ENCODE peak calls at places on chromosomes 2 and 18, in five cellular contexts. Q, D, S, R and E are unnamed samples.
A peak's percentile ranks its signal among the peaks of the same experiment; 100 is the strongest.

GRCh38 chr18:3332376-3332775 is 70.4 kb downstream of the MYL12B start:
- DNase-seq in Q (no peak), R (no peak), D (no peak), S (no peak), E (no peak)

GRCh38 chr18:33733376-33733775 is 155.4 kb downstream of the ASXL3 start:
- DNase-seq in R (no peak), S (no peak), D (no peak), Q (no peak), E (no peak)

GRCh38 chr2:200809506-200810251 is 2.0 kb upstream of the BZW1 start:
- DNase-seq in S (no peak), Q (no peak), R (no peak), D (no peak), E (no peak)

GRCh38 chr18:48151421-48152095 is 221.1 kb upstream of the SMAD2 start:
- DNase-seq in Q (no peak), D (no peak), R (no peak), S (no peak), E (no peak)

GRCh38 chr2:129267559-129267958 is 711.9 kb upstream of the RAB6C start:
- DNase-seq in Q (no peak), D (no peak), S (no peak), R (no peak), E (no peak)

GRCh38 chr2:30511122-30512083 is 64.4 kb downstream of the LCLAT1 start:
- DNase-seq in Q (no peak), R (peak; percentile 24), S (no peak), D (peak; percentile 57), E (no peak)

GRCh38 chr2:151506170-151506569 is 96.5 kb downstream of the RIF1 start:
- DNase-seq in D (no peak), R (no peak), S (no peak), Q (no peak), E (no peak)

GRCh38 chr2:127326289-127326945 is 32.5 kb upstream of the ERCC3 start:
- DNase-seq in D (no peak), S (no peak), Q (no peak), R (no peak), E (no peak)

GRCh38 chr2:46669996-46670793 is 190.8 kb downstream of the TMEM247 start:
- DNase-seq in D (no peak), S (no peak), Q (no peak), R (no peak), E (peak; percentile 43)

GRCh38 chr2:138209009-138209408 is 244.7 kb downstream of the HNMT start:
- DNase-seq in S (no peak), Q (no peak), D (no peak), R (no peak), E (no peak)

GRCh38 chr2:215010390-215010789 is 128.0 kb downstream of the ABCA12 start:
- DNase-seq in D (no peak), R (peak; percentile 24), S (no peak), Q (no peak), E (no peak)

GRCh38 chr2:37664190-37664751 is 7.2 kb downstream of the CDC42EP3 start:
- DNase-seq in D (no peak), S (no peak), Q (no peak), R (no peak), E (no peak)

GRCh38 chr18:37403788-37404187 is 161.8 kb downstream of the CELF4 start:
- DNase-seq in D (no peak), S (no peak), Q (no peak), R (no peak), E (no peak)

GRCh38 chr2:144280009-144280408 is 239.9 kb downstream of the ZEB2 start:
- DNase-seq in D (no peak), S (no peak), R (no peak), Q (no peak), E (no peak)

GRCh38 chr2:137700681-137701080 is 263.6 kb upstream of the HNMT start:
- DNase-seq in D (no peak), R (no peak), S (no peak), Q (peak; percentile 1), E (no peak)

GRCh38 chr2:98730053-98730850 is 680 bp downstream of the MGAT4A start:
- DNase-seq in S (no peak), Q (no peak), R (peak; percentile 73), D (peak; percentile 61), E (no peak)

GRCh38 chr2:172088245-172089004 is 3.1 kb downstream of the DLX1 start:
- DNase-seq in D (no peak), R (peak; percentile 48), Q (no peak), S (peak; percentile 34), E (no peak)

GRCh38 chr2:238663586-238663985 is 184.3 kb upstream of the TWIST2 start:
- DNase-seq in Q (no peak), D (no peak), R (no peak), S (no peak), E (no peak)

GRCh38 chr18:8617907-8618306 is 8.7 kb downstream of the RAB12 start:
- DNase-seq in R (no peak), Q (no peak), S (no peak), D (no peak), E (no peak)

GRCh38 chr2:216619411-216620393 is 13.5 kb upstream of the IGFBP2 start:
- DNase-seq in R (peak; percentile 74), D (no peak), Q (no peak), S (no peak), E (no peak)

GRCh38 chr18:5061785-5062184 is 135.3 kb downstream of the AKAIN1 start:
- DNase-seq in S (no peak), R (no peak), Q (no peak), D (no peak), E (no peak)

GRCh38 chr18:56112013-56112749 is 524.2 kb upstream of the TCF4 start:
- DNase-seq in S (no peak), Q (no peak), D (no peak), R (no peak), E (no peak)

GRCh38 chr2:105381119-105381668 is 17.7 kb downstream of the FHL2 start:
- DNase-seq in S (no peak), Q (no peak), D (no peak), R (no peak), E (no peak)

GRCh38 chr18:28175930-28176673 is 828 bp downstream of the CDH2 start:
- DNase-seq in R (peak; percentile 64), S (peak; percentile 27), Q (no peak), D (no peak), E (no peak)

GRCh38 chr18:72986103-72986502 is 118.3 kb upstream of the NETO1 start:
- DNase-seq in S (no peak), R (no peak), Q (no peak), D (no peak), E (no peak)

GRCh38 chr2:233807215-233807865 is 29.2 kb downstream of the MROH2A start:
- DNase-seq in R (no peak), Q (no peak), S (no peak), D (peak; percentile 13), E (no peak)

DNA sequence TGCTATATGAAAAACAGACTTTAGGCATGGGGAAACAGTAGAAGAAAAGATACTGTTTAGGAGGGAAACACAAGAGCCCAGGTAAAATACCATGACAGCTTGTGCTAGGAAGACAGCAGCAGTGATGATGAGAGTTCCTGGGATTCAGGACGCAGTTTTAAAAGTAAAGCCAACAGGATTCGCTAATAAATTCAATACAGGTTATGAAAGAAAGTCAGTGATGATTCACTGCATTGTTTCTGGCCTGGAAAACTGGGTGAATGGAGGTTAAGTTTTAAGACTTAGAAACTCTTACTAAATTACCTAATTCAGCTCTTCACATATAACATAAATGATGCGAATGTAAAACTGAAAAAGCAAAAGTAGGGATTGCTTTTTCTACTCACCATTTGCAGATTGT is 27.9 kb upstream of the RNU4ATAC start:
- DNase-seq in D (no peak), S (no peak), R (no peak), Q (no peak), E (no peak)
- TF ChIP-seq CTCF in D (no peak), S (no peak), R (no peak), Q (no peak), E (no peak)

GRCh38 chr2:202104286-202104870 is 31.3 kb downstream of the KIAA2012 start:
- DNase-seq in Q (peak; percentile 54), S (peak; percentile 52), R (peak; percentile 31), D (no peak), E (no peak)
- TF ChIP-seq CTCF in Q (peak; percentile 94), S (peak; percentile 79), R (peak; percentile 61), D (no peak), E (peak; percentile 94)

GRCh38 chr2:168697668-168698121 is 104.7 kb upstream of the NOSTRIN start:
- DNase-seq in Q (no peak), D (no peak), S (no peak), R (no peak), E (no peak)
- TF ChIP-seq CTCF in Q (peak; percentile 20), D (no peak), S (no peak), R (no peak), E (no peak)

GRCh38 chr2:55617160-55618024 is at the start of gene PPP4R3B:
- DNase-seq in Q (peak; percentile 99), D (peak; percentile 99), R (peak; percentile 93), S (peak; percentile 98), E (peak; percentile 85)
- TF ChIP-seq CTCF in Q (peak; percentile 18), D (peak; percentile 82), R (peak; percentile 32), S (peak; percentile 18), E (peak; percentile 20)

GRCh38 chr2:15975676-15976075 is 35.3 kb downstream of the MYCN start:
- DNase-seq in Q (no peak), D (no peak), R (no peak), S (no peak), E (no peak)

GRCh38 chr2:15974203-15974452 is 33.8 kb downstream of the MYCN start:
- DNase-seq in S (no peak), Q (no peak), D (no peak), R (no peak), E (no peak)

GRCh38 chr2:15975261-15975600 is 34.9 kb downstream of the MYCN start:
- DNase-seq in D (no peak), S (no peak), Q (no peak), R (no peak), E (no peak)

GRCh38 chr2:15973446-15974202 is 33.3 kb downstream of the MYCN start:
- DNase-seq in S (no peak), R (no peak), D (no peak), Q (no peak), E (no peak)

DNA sequence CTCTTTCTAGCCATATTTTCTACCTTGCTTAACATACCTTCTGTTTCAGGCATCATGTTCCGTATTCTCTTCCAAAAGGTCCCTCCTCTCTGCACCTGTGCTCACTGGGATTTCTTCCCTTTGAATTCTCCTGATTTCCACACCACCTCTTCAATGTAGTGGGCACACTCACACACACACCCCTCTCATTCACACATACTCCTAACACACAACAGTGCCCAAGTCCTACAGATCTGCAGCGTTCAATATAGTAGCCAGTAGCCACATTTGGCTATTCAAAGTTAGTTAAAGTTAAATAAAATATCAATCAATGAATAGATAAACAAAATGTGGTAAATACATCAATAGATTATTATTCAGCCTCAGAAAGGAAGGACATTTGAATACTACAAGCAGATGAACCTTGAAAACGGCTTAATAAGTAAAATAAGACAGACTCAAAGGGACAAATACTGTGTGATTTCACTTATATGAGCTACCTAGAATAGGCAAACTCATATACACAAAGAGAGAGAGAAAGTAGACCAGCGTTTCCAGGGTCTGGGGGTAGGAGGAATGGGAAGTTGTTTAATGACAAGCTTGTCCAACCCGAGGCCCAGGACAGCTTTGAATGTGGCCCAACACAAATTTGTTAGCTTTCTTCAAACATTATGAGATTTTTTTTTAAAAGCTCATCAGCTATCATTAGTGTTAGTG is 34.4 kb downstream of the MYCN start:
- DNase-seq in R (no peak), S (no peak), D (no peak), Q (no peak), E (no peak)
- TF ChIP-seq CTCF in R (no peak), S (no peak), D (no peak), Q (no peak), E (no peak)